ENCODE peak calls at places on chromosomes 6 and 20, in five cellular contexts. B, A, T, D and Y are unnamed samples.

GRCh38 chr6:170480045-170480714 is 72.9 kb downstream of the PSMB1 start:
- DNase-seq in B (no peak), A (peak; percentile 48), T (peak; percentile 49), D (no peak), Y (peak; percentile 29)

GRCh38 chr20:6769953-6770831 is 2.7 kb downstream of the BMP2 start:
- DNase-seq in B (peak; percentile 52), A (peak; percentile 55), T (peak; percentile 19), D (no peak), Y (peak; percentile 49)

GRCh38 chr6:149457316-149457884 is 27.4 kb downstream of the ZC3H12D start:
- DNase-seq in B (no peak), A (no peak), T (no peak), D (no peak), Y (peak; percentile 53)

GRCh38 chr6:149166747-149167146 is 150.8 kb upstream of the TAB2 start:
- DNase-seq in B (no peak), A (peak; percentile 21), T (no peak), D (no peak), Y (no peak)

GRCh38 chr6:31075528-31075927 is 36.8 kb downstream of the C6orf15 start:
- DNase-seq in B (no peak), A (no peak), T (no peak), D (no peak), Y (no peak)

GRCh38 chr20:1460275-1460674 is 6.4 kb downstream of the NSFL1C start:
- DNase-seq in B (no peak), A (no peak), T (no peak), D (no peak), Y (no peak)

GRCh38 chr6:42419490-42420280 is 32.0 kb downstream of the TRERF1 start:
- DNase-seq in B (no peak), A (no peak), T (no peak), D (no peak), Y (no peak)

GRCh38 chr6:15266423-15266996 is 20.6 kb downstream of the JARID2 start:
- DNase-seq in B (no peak), A (peak; percentile 61), T (peak; percentile 65), D (no peak), Y (no peak)

GRCh38 chr20:37650661-37651060 is 43.2 kb upstream of the CTNNBL1 start:
- DNase-seq in B (no peak), A (no peak), T (no peak), D (no peak), Y (no peak)

GRCh38 chr6:104862456-104862855 is 2.7 kb upstream of the HACE1 start:
- DNase-seq in B (no peak), A (no peak), T (no peak), D (no peak), Y (no peak)

GRCh38 chr6:104855507-104855906 is 4.2 kb downstream of the HACE1 start:
- DNase-seq in B (no peak), A (no peak), T (no peak), D (no peak), Y (no peak)

GRCh38 chr20:4873396-4873795 is 127.9 kb downstream of the SLC23A2 start:
- DNase-seq in B (no peak), A (no peak), T (no peak), D (no peak), Y (no peak)

GRCh38 chr6:168584251-168584650 is 143.3 kb downstream of the SMOC2 start:
- DNase-seq in B (no peak), A (no peak), T (no peak), D (no peak), Y (no peak)

GRCh38 chr6:30647039-30647801 is at the start of gene C6orf136:
- DNase-seq in B (peak; percentile 74), A (peak; percentile 97), T (no peak), D (no peak), Y (peak; percentile 81)

GRCh38 chr20:20694591-20694990 is 17.9 kb downstream of the RALGAPA2 start:
- DNase-seq in B (no peak), A (peak; percentile 43), T (no peak), D (no peak), Y (no peak)

GRCh38 chr20:57242414-57242813 is 24.0 kb downstream of the BMP7 start:
- DNase-seq in B (no peak), A (no peak), T (no peak), D (no peak), Y (no peak)

GRCh38 chr6:129046526-129046925 is 163.6 kb downstream of the LAMA2 start:
- DNase-seq in B (no peak), A (no peak), T (no peak), D (no peak), Y (no peak)

GRCh38 chr6:4435981-4436445 is 300.6 kb upstream of the ECI2 start:
- DNase-seq in B (no peak), A (peak; percentile 7), T (no peak), D (no peak), Y (no peak)